ENCODE peak calls at places on chromosome 14, in seven cellular contexts. M is H9, Z is IMR-90, P is neuronal stem cell, H is mesenchymal stem cell, B is H1, O is trophoblast cell. R is an unnamed sample.

GRCh38 chr14:95722525-95723190 is 8.7 kb upstream of the TCL1A start:
- DNase-seq in M (no peak), O (no peak), H (no peak), P (no peak), Z (no peak), B (peak; percentile 4), R (no peak)

GRCh38 chr14:21059842-21060589 is 2.4 kb downstream of the RNASE8 start:
- DNase-seq in Z (no peak), H (no peak), B (no peak), M (no peak), P (no peak), O (no peak), R (no peak)

GRCh38 chr14:34199585-34199984 is 248.7 kb upstream of the EGLN3 start:
- DNase-seq in M (no peak), B (no peak), H (peak; percentile 65), Z (peak; percentile 46), P (no peak), O (peak; percentile 73), R (peak; percentile 11)

GRCh38 chr14:64561631-64562030 is 11.9 kb downstream of the PPP1R36 start:
- DNase-seq in Z (no peak), H (no peak), O (no peak), M (no peak), P (no peak), B (no peak), R (no peak)

GRCh38 chr14:35425850-35426249 is 21.3 kb upstream of the NFKBIA start:
- DNase-seq in P (no peak), O (no peak), M (no peak), H (no peak), B (no peak), Z (no peak), R (no peak)

GRCh38 chr14:55586411-55586810 is 6.4 kb downstream of the KTN1 start:
- DNase-seq in P (no peak), M (no peak), Z (peak; percentile 24), B (no peak), O (no peak), H (no peak), R (no peak)

GRCh38 chr14:103723176-103724081 is 7.8 kb downstream of the ZFYVE21 start:
- DNase-seq in M (no peak), B (no peak), H (no peak), O (no peak), P (no peak), Z (no peak), R (no peak)

GRCh38 chr14:94046696-94047250 is 20.6 kb downstream of the OTUB2 start:
- DNase-seq in O (no peak), Z (no peak), H (no peak), B (no peak), M (peak; percentile 10), P (no peak), R (no peak)

GRCh38 chr14:24172871-24173281 is 996 bp downstream of the REC8 start:
- DNase-seq in B (no peak), P (no peak), Z (no peak), M (no peak), O (no peak), H (no peak), R (no peak)

GRCh38 chr14:73627033-73627432 is 14.7 kb downstream of the ACOT6 start:
- DNase-seq in H (no peak), B (no peak), M (no peak), O (no peak), Z (no peak), P (no peak), R (no peak)

GRCh38 chr14:77099425-77100167 is 1.5 kb downstream of the CIPC start:
- DNase-seq in B (no peak), O (no peak), H (peak; percentile 47), M (no peak), P (no peak), Z (peak; percentile 78), R (peak; percentile 50)

GRCh38 chr14:61559641-61560201 is 135.6 kb upstream of the HIF1A start:
- DNase-seq in P (no peak), O (no peak), B (no peak), Z (no peak), M (peak; percentile 39), H (no peak), R (peak; percentile 40)

DNA sequence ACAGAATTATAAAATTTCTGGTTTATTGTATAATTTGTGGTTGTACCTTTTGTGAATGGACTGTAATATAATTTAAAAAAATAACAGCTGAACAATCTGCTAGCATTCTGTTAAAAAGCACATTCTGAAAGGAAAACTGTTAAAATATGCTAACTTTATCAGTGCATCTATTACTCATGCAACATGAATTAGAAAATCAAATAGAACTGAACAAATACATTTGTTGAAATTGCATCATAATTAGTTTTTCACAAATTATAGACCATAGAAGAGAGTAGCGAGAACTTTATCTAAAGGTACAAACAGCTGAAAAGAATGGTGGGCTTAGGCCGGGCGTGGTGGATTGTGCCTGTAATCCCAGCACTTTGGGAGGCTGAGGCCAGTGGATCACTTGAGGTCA is 33.0 kb downstream of the PTPN21 start:
- DNase-seq in Z (peak; percentile 27), O (no peak), B (no peak), H (no peak), P (no peak), M (no peak), R (no peak)
- H3K18ac ChIP-seq in Z (no peak overlapping the region), O (no peak overlapping the region), B (no peak overlapping the region), H (no peak overlapping the region), P (no peak overlapping the region), M (no peak overlapping the region), R (no peak overlapping the region)

DNA sequence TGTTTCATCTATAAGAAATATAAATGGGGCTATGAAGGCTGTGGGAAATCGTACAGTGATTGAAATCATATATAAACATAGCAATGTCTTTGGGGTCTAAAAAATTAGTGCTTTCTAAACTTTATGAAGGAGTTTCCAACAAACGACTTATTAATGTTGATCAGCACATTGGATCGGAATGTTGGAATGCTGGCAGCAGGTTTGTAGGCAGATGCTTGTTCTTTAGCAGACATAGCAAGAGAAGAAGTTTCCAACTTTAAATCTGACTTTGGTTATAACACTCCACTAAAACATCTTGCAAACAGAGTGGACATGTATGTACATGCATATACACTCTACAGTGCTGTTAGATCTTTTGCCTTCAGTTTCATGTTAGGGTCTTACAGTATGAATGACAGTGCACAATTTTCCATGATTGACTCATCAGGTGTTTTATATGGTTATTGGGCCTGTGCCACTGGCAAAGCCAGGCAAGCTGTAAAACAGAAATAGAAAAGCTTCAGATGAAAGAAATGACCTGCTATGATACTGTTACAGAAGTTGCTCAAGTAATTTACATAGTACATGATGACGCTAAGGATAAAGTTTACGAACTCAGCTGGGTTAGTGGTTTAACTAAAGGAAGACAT is 14.2 kb upstream of the DHRS7 start:
- DNase-seq in P (no peak), B (no peak), H (no peak), Z (peak; percentile 48), M (no peak), O (no peak), R (no peak)
- H3K27ac ChIP-seq in P (no peak overlapping the region), B (no peak overlapping the region), H (no peak overlapping the region), Z (no peak overlapping the region), M (no peak overlapping the region), O (no peak overlapping the region), R (no peak overlapping the region)

GRCh38 chr14:51333901-51334432 is 93.9 kb downstream of the TMX1 start:
- DNase-seq in O (no peak), H (no peak), M (no peak), Z (peak; percentile 64), P (no peak), B (no peak), R (no peak)

GRCh38 chr14:51337520-51337919 is 97.5 kb downstream of the TMX1 start:
- DNase-seq in H (no peak), O (no peak), P (no peak), B (no peak), M (no peak), Z (no peak), R (no peak)

GRCh38 chr14:51333299-51333698 is 93.3 kb downstream of the TMX1 start:
- DNase-seq in P (no peak), Z (no peak), M (no peak), O (no peak), H (no peak), B (no peak), R (no peak)

GRCh38 chr14:51336304-51336703 is 96.3 kb downstream of the TMX1 start:
- DNase-seq in O (no peak), M (no peak), H (no peak), P (no peak), Z (no peak), B (no peak), R (no peak)

GRCh38 chr14:51335521-51335920 is 95.5 kb downstream of the TMX1 start:
- DNase-seq in B (no peak), H (no peak), M (no peak), P (no peak), O (no peak), Z (no peak), R (no peak)
- H3K18ac ChIP-seq in B (no peak overlapping the region), H (no peak overlapping the region), M (no peak overlapping the region), P (no peak overlapping the region), O (no peak overlapping the region), Z (peak overlapping the region; percentile 50), R (no peak overlapping the region)

GRCh38 chr14:52011557-52011956 is 22.2 kb downstream of the RTRAF start:
- DNase-seq in B (no peak), H (no peak), M (no peak), Z (no peak), O (no peak), P (no peak), R (no peak)
- H3K27ac ChIP-seq in B (no peak overlapping the region), H (no peak overlapping the region), M (no peak overlapping the region), Z (no peak overlapping the region), O (no peak overlapping the region), P (no peak overlapping the region), R (no peak overlapping the region)

GRCh38 chr14:47284283-47284682 is 391.1 kb downstream of the MDGA2 start:
- DNase-seq in B (no peak), P (no peak), M (no peak), H (no peak), Z (no peak), O (no peak), R (no peak)
- H3K18ac ChIP-seq in B (no peak overlapping the region), P (no peak overlapping the region), M (no peak overlapping the region), H (no peak overlapping the region), Z (no peak overlapping the region), O (no peak overlapping the region), R (no peak overlapping the region)

GRCh38 chr14:43085820-43086219 is 1421.3 kb downstream of the FSCB start:
- DNase-seq in O (no peak), Z (no peak), B (no peak), P (no peak), H (no peak), M (no peak), R (no peak)
- H3K27ac ChIP-seq in O (no peak overlapping the region), Z (no peak overlapping the region), B (no peak overlapping the region), P (no peak overlapping the region), H (no peak overlapping the region), M (no peak overlapping the region), R (no peak overlapping the region)

DNA sequence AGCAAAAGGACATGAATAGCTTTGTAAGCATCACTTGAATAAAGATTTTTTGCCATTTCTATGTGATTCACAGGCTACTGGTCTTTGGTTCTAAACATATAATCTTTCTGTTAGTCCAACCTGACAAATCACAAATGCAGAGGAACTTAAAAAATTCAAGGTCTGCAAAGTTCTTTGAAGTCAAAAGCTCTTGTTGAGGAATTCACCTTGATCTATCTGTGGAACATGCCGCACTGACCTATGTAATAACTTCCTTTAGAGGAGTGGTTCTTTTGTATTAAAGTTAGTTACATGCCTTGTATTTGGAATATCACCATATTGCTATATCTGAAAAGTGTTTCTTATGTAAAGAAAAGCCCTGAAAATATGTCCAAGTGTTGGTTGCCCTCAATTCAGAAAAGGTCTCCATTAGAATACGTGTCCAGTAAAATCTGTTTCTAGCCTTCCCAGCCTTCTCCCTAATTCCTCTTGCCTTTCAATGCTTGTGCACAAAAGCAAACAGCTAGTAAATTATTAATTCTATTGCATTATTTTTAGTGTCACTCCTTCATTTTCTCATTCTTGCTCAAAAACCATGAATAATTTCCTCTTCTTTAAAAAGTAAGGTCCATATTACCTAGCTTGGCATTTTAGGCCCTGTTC is 1192.8 kb downstream of the FLRT2 start:
- DNase-seq in Z (no peak), M (no peak), B (no peak), O (no peak), H (no peak), P (no peak), R (no peak)
- H3K18ac ChIP-seq in Z (no peak overlapping the region), M (no peak overlapping the region), B (no peak overlapping the region), O (no peak overlapping the region), H (no peak overlapping the region), P (no peak overlapping the region), R (no peak overlapping the region)

R was measured in mesendoderm.